ENCODE peak calls at places on chromosomes 5 and 9, in seven cellular contexts. One of them, this sample, is unnamed.

GRCh38 chr9:32839013-32839442 is 55.7 kb downstream of the TMEM215 start:
- DNase-seq in H7: no peak
- DNase-seq in AG09309: no peak
- DNase-seq in left kidney: no peak
- DNase-seq in GM04504: no peak
- DNase-seq in MCF 10A: no peak
- DNase-seq in body of pancreas: no peak
- DNase-seq in this sample: no peak

GRCh38 chr5:59293700-59294099 is 599.8 kb downstream of the PDE4D start:
- DNase-seq in GM04504: no peak
- DNase-seq in left kidney: no peak
- DNase-seq in AG09309: no peak
- DNase-seq in MCF 10A: no peak
- DNase-seq in body of pancreas: no peak
- DNase-seq in H7: no peak
- DNase-seq in this sample: no peak

GRCh38 chr9:11328326-11328725 is 715.5 kb upstream of the PTPRD start:
- DNase-seq in AG09309: no peak
- DNase-seq in H7: no peak
- DNase-seq in left kidney: no peak
- DNase-seq in MCF 10A: no peak
- DNase-seq in GM04504: no peak
- DNase-seq in body of pancreas: no peak
- DNase-seq in this sample: no peak

GRCh38 chr9:4923580-4924544 is 61.2 kb upstream of the JAK2 start:
- DNase-seq in MCF 10A: peak; percentile 52
- DNase-seq in AG09309: no peak
- DNase-seq in body of pancreas: no peak
- DNase-seq in left kidney: peak; percentile 19
- DNase-seq in GM04504: no peak
- DNase-seq in H7: peak; percentile 24
- DNase-seq in this sample: no peak

GRCh38 chr5:117794847-117795246 is 1193.5 kb downstream of the DTWD2 start:
- DNase-seq in body of pancreas: no peak
- DNase-seq in MCF 10A: no peak
- DNase-seq in H7: no peak
- DNase-seq in left kidney: no peak
- DNase-seq in AG09309: no peak
- DNase-seq in GM04504: no peak
- DNase-seq in this sample: no peak

GRCh38 chr5:77167695-77168111 is 42.8 kb upstream of the PDE8B start:
- DNase-seq in GM04504: peak; percentile 63
- DNase-seq in H7: no peak
- DNase-seq in left kidney: peak; percentile 48
- DNase-seq in MCF 10A: peak; percentile 58
- DNase-seq in AG09309: peak; percentile 55
- DNase-seq in body of pancreas: no peak
- DNase-seq in this sample: no peak

GRCh38 chr9:69546265-69546664 is 125.9 kb downstream of the APBA1 start:
- DNase-seq in AG09309: no peak
- DNase-seq in GM04504: no peak
- DNase-seq in H7: peak; percentile 41
- DNase-seq in body of pancreas: no peak
- DNase-seq in left kidney: peak; percentile 65
- DNase-seq in MCF 10A: peak; percentile 36
- DNase-seq in this sample: no peak

GRCh38 chr5:6158974-6159863 is 219.1 kb downstream of the MED10 start:
- DNase-seq in AG09309: peak; percentile 73
- DNase-seq in body of pancreas: no peak
- DNase-seq in H7: no peak
- DNase-seq in MCF 10A: peak; percentile 88
- DNase-seq in GM04504: peak; percentile 47
- DNase-seq in left kidney: no peak
- DNase-seq in this sample: no peak

GRCh38 chr5:159097461-159098284 is 2.0 kb downstream of the EBF1 start:
- DNase-seq in left kidney: peak; percentile 60
- DNase-seq in AG09309: peak; percentile 23
- DNase-seq in H7: peak; percentile 73
- DNase-seq in MCF 10A: no peak
- DNase-seq in GM04504: no peak
- DNase-seq in body of pancreas: peak; percentile 26
- DNase-seq in this sample: no peak

GRCh38 chr9:72873456-72873855 is 79.4 kb downstream of the ALDH1A1 start:
- DNase-seq in body of pancreas: no peak
- DNase-seq in GM04504: no peak
- DNase-seq in H7: no peak
- DNase-seq in AG09309: no peak
- DNase-seq in MCF 10A: no peak
- DNase-seq in left kidney: no peak
- DNase-seq in this sample: no peak

GRCh38 chr9:125190371-125190801 is 783 bp upstream of the PPP6C start:
- DNase-seq in body of pancreas: peak; percentile 19
- DNase-seq in H7: no peak
- DNase-seq in left kidney: peak; percentile 13
- DNase-seq in GM04504: no peak
- DNase-seq in MCF 10A: no peak
- DNase-seq in AG09309: no peak
- DNase-seq in this sample: no peak

GRCh38 chr9:133162802-133163558 is 734 bp downstream of the GBGT1 start:
- DNase-seq in H7: peak; percentile 83
- DNase-seq in MCF 10A: no peak
- DNase-seq in left kidney: peak; percentile 43
- DNase-seq in body of pancreas: no peak
- DNase-seq in GM04504: no peak
- DNase-seq in AG09309: no peak
- DNase-seq in this sample: no peak

GRCh38 chr5:96023518-96023917 is 61.9 kb upstream of the ELL2 start:
- DNase-seq in AG09309: peak; percentile 57
- DNase-seq in H7: no peak
- DNase-seq in body of pancreas: no peak
- DNase-seq in GM04504: no peak
- DNase-seq in left kidney: no peak
- DNase-seq in MCF 10A: no peak
- DNase-seq in this sample: no peak

GRCh38 chr5:123511290-123511647 is 708 bp upstream of the CSNK1G3 start:
- DNase-seq in MCF 10A: peak; percentile 61
- DNase-seq in AG09309: peak; percentile 38
- DNase-seq in H7: no peak
- DNase-seq in body of pancreas: no peak
- DNase-seq in GM04504: no peak
- DNase-seq in left kidney: no peak
- DNase-seq in this sample: no peak

GRCh38 chr5:91468643-91469422 is 85.7 kb upstream of the ARRDC3 start:
- DNase-seq in H7: no peak
- DNase-seq in GM04504: no peak
- DNase-seq in left kidney: no peak
- DNase-seq in AG09309: no peak
- DNase-seq in body of pancreas: no peak
- DNase-seq in MCF 10A: peak; percentile 21
- DNase-seq in this sample: no peak

GRCh38 chr9:16867571-16868311 is 2.7 kb downstream of the BNC2 start:
- DNase-seq in GM04504: no peak
- DNase-seq in MCF 10A: peak; percentile 44
- DNase-seq in left kidney: peak; percentile 55
- DNase-seq in body of pancreas: no peak
- DNase-seq in AG09309: no peak
- DNase-seq in H7: peak; percentile 30
- DNase-seq in this sample: no peak

GRCh38 chr5:111972080-111972479 is 215.1 kb upstream of the NREP start:
- DNase-seq in left kidney: no peak
- DNase-seq in AG09309: no peak
- DNase-seq in H7: no peak
- DNase-seq in GM04504: no peak
- DNase-seq in MCF 10A: no peak
- DNase-seq in body of pancreas: no peak
- DNase-seq in this sample: no peak

GRCh38 chr9:137223078-137224040 is 1.3 kb upstream of the RNF208 start:
- DNase-seq in GM04504: peak; percentile 98
- DNase-seq in AG09309: peak; percentile 91
- DNase-seq in H7: peak; percentile 100
- DNase-seq in left kidney: peak; percentile 99
- DNase-seq in body of pancreas: peak; percentile 97
- DNase-seq in MCF 10A: peak; percentile 98
- DNase-seq in this sample: peak; percentile 99

GRCh38 chr9:36006541-36006940 is 30.2 kb upstream of the RECK start:
- DNase-seq in GM04504: no peak
- DNase-seq in left kidney: no peak
- DNase-seq in AG09309: no peak
- DNase-seq in H7: no peak
- DNase-seq in MCF 10A: no peak
- DNase-seq in body of pancreas: no peak
- DNase-seq in this sample: no peak

GRCh38 chr5:83922699-83923098 is 202.0 kb upstream of the HAPLN1 start:
- DNase-seq in H7: no peak
- DNase-seq in left kidney: no peak
- DNase-seq in AG09309: no peak
- DNase-seq in GM04504: no peak
- DNase-seq in MCF 10A: no peak
- DNase-seq in body of pancreas: no peak
- DNase-seq in this sample: no peak

GRCh38 chr9:97406620-97407177 is 5.2 kb upstream of the TDRD7 start:
- DNase-seq in AG09309: no peak
- DNase-seq in MCF 10A: no peak
- DNase-seq in GM04504: no peak
- DNase-seq in body of pancreas: no peak
- DNase-seq in H7: no peak
- DNase-seq in left kidney: no peak
- DNase-seq in this sample: no peak

GRCh38 chr5:147567917-147568598 is 58.2 kb upstream of the DPYSL3 start:
- DNase-seq in MCF 10A: peak; percentile 65
- DNase-seq in AG09309: no peak
- DNase-seq in left kidney: no peak
- DNase-seq in body of pancreas: no peak
- DNase-seq in GM04504: no peak
- DNase-seq in H7: peak; percentile 63
- DNase-seq in this sample: no peak

GRCh38 chr9:27154923-27155322 is 45.9 kb downstream of the TEK start:
- DNase-seq in AG09309: peak; percentile 78
- DNase-seq in body of pancreas: no peak
- DNase-seq in GM04504: peak; percentile 61
- DNase-seq in MCF 10A: peak; percentile 85
- DNase-seq in left kidney: peak; percentile 5
- DNase-seq in H7: no peak
- DNase-seq in this sample: no peak

GRCh38 chr5:158142182-158142581 is 283.2 kb upstream of the CLINT1 start:
- DNase-seq in GM04504: no peak
- DNase-seq in AG09309: no peak
- DNase-seq in left kidney: no peak
- DNase-seq in MCF 10A: no peak
- DNase-seq in H7: no peak
- DNase-seq in body of pancreas: no peak
- DNase-seq in this sample: no peak

GRCh38 chr9:71073494-71073893 is 47.9 kb downstream of the TRPM3 start:
- DNase-seq in left kidney: no peak
- DNase-seq in MCF 10A: no peak
- DNase-seq in AG09309: no peak
- DNase-seq in body of pancreas: no peak
- DNase-seq in GM04504: no peak
- DNase-seq in H7: no peak
- DNase-seq in this sample: no peak

GRCh38 chr5:16364906-16365305 is 100.7 kb downstream of the ZNF622 start:
- DNase-seq in body of pancreas: no peak
- DNase-seq in H7: no peak
- DNase-seq in MCF 10A: no peak
- DNase-seq in GM04504: no peak
- DNase-seq in left kidney: no peak
- DNase-seq in AG09309: no peak
- DNase-seq in this sample: no peak

GRCh38 chr9:127097683-127098082 is 24.8 kb downstream of the ANGPTL2 start:
- DNase-seq in MCF 10A: no peak
- DNase-seq in body of pancreas: no peak
- DNase-seq in GM04504: no peak
- DNase-seq in H7: no peak
- DNase-seq in left kidney: no peak
- DNase-seq in AG09309: no peak
- DNase-seq in this sample: no peak

GRCh38 chr9:107782789-107783188 is 293.2 kb upstream of the KLF4 start:
- DNase-seq in GM04504: no peak
- DNase-seq in MCF 10A: no peak
- DNase-seq in H7: no peak
- DNase-seq in body of pancreas: no peak
- DNase-seq in left kidney: no peak
- DNase-seq in AG09309: no peak
- DNase-seq in this sample: no peak

GRCh38 chr5:143890475-143890874 is 78.5 kb downstream of the HMHB1 start:
- DNase-seq in left kidney: no peak
- DNase-seq in H7: no peak
- DNase-seq in AG09309: no peak
- DNase-seq in body of pancreas: no peak
- DNase-seq in MCF 10A: no peak
- DNase-seq in GM04504: no peak
- DNase-seq in this sample: no peak

GRCh38 chr9:74304598-74304997 is 192.5 kb upstream of the RORB start:
- DNase-seq in H7: no peak
- DNase-seq in MCF 10A: no peak
- DNase-seq in GM04504: no peak
- DNase-seq in AG09309: no peak
- DNase-seq in body of pancreas: no peak
- DNase-seq in left kidney: no peak
- DNase-seq in this sample: no peak

GRCh38 chr9:124440786-124441185 is 9.5 kb upstream of the ADGRD2 start:
- DNase-seq in MCF 10A: no peak
- DNase-seq in left kidney: no peak
- DNase-seq in AG09309: no peak
- DNase-seq in body of pancreas: no peak
- DNase-seq in GM04504: no peak
- DNase-seq in H7: no peak
- DNase-seq in this sample: no peak

GRCh38 chr5:95822038-95822407 is 503 bp downstream of the GLRX start:
- DNase-seq in MCF 10A: peak; percentile 49
- DNase-seq in GM04504: peak; percentile 17
- DNase-seq in left kidney: peak; percentile 86
- DNase-seq in H7: peak; percentile 62
- DNase-seq in body of pancreas: peak; percentile 66
- DNase-seq in AG09309: no peak
- DNase-seq in this sample: no peak

GRCh38 chr5:136332213-136332612 is 33.1 kb downstream of the TRPC7 start:
- DNase-seq in GM04504: no peak
- DNase-seq in MCF 10A: no peak
- DNase-seq in left kidney: peak; percentile 86
- DNase-seq in H7: no peak
- DNase-seq in AG09309: no peak
- DNase-seq in body of pancreas: no peak
- DNase-seq in this sample: no peak

GRCh38 chr5:1300581-1301083 is 5.8 kb upstream of the TERT start:
- DNase-seq in left kidney: no peak
- DNase-seq in AG09309: no peak
- DNase-seq in MCF 10A: no peak
- DNase-seq in H7: no peak
- DNase-seq in body of pancreas: no peak
- DNase-seq in GM04504: no peak
- DNase-seq in this sample: no peak

GRCh38 chr9:93549636-93550035 is 26.7 kb upstream of the PHF2 start:
- DNase-seq in H7: no peak
- DNase-seq in GM04504: no peak
- DNase-seq in AG09309: no peak
- DNase-seq in left kidney: peak; percentile 33
- DNase-seq in body of pancreas: no peak
- DNase-seq in MCF 10A: no peak
- DNase-seq in this sample: no peak

GRCh38 chr9:83701769-83702168 is 6.0 kb downstream of the UBQLN1 start:
- DNase-seq in H7: no peak
- DNase-seq in MCF 10A: peak; percentile 78
- DNase-seq in body of pancreas: no peak
- DNase-seq in GM04504: peak; percentile 71
- DNase-seq in left kidney: no peak
- DNase-seq in AG09309: peak; percentile 59
- DNase-seq in this sample: no peak

GRCh38 chr9:136170291-136170901 is 34.5 kb downstream of the LHX3 start:
- DNase-seq in left kidney: no peak
- DNase-seq in MCF 10A: peak; percentile 36
- DNase-seq in body of pancreas: peak; percentile 65
- DNase-seq in AG09309: no peak
- DNase-seq in GM04504: no peak
- DNase-seq in H7: peak; percentile 95
- DNase-seq in this sample: no peak

GRCh38 chr9:121312169-121312568 is 44.2 kb downstream of the GSN start:
- DNase-seq in MCF 10A: no peak
- DNase-seq in body of pancreas: no peak
- DNase-seq in H7: no peak
- DNase-seq in left kidney: no peak
- DNase-seq in GM04504: no peak
- DNase-seq in AG09309: no peak
- DNase-seq in this sample: no peak

This sample was measured in CD14-positive monocyte.